ENCODE peak calls at places on chromosomes 5 and 9, in nine cellular contexts. Y is iris pigment epithelial cell; V is NCI-H1048; I is activated CD8-positive, alpha-beta memory T cell treated with anti-CD3 and anti-CD28 coated beads for 48 hours; S is dermis blood vessel endothelial cell; N is NCI-H345; L is cardiac fibroblast; R is head of caudate nucleus; H is T-helper 17 cell. T is an unnamed sample.

GRCh38 chr9:81620009-81620405 is 69.3 kb downstream of the TLE1 start:
- DNase-seq in Y (no peak), V (no peak), I (no peak), S (peak), N (no peak), L (no peak), R (no peak), H (no peak), T (no peak)

GRCh38 chr9:128091144-128091543 is 23.1 kb downstream of the SLC25A25 start:
- DNase-seq in Y (peak), V (no peak), I (no peak), S (no peak), N (no peak), L (peak), R (peak), H (no peak), T (no peak)

GRCh38 chr5:149358294-149358651 is 427 bp downstream of the PCYOX1L start:
- DNase-seq in Y (peak), V (no peak), I (no peak), S (peak), N (peak), L (no peak), R (peak), H (no peak), T (peak)

GRCh38 chr5:102579379-102579778 is 80.6 kb upstream of the SLCO6A1 start:
- DNase-seq in Y (no peak), V (no peak), I (no peak), S (no peak), N (no peak), L (no peak), R (no peak), H (no peak), T (no peak)

GRCh38 chr9:82332018-82332773 is 343.6 kb downstream of the SPATA31D1 start:
- DNase-seq in Y (peak), V (no peak), I (no peak), S (no peak), N (no peak), L (peak), R (peak), H (no peak), T (no peak)

GRCh38 chr5:83665631-83666030 is 55.0 kb downstream of the HAPLN1 start:
- DNase-seq in Y (no peak), V (no peak), I (no peak), S (no peak), N (no peak), L (no peak), R (no peak), H (no peak), T (no peak)

GRCh38 chr9:3948826-3949578 is 350.9 kb downstream of the GLIS3 start:
- DNase-seq in Y (peak), V (no peak), I (no peak), S (no peak), N (no peak), L (peak), R (no peak), H (no peak), T (no peak)

GRCh38 chr9:123339666-123340414 is 16.2 kb upstream of the CRB2 start:
- DNase-seq in Y (peak), V (no peak), I (peak), S (peak), N (no peak), L (peak), R (peak), H (no peak), T (no peak)

GRCh38 chr9:26346942-26347477 is 545.6 kb downstream of the CAAP1 start:
- DNase-seq in Y (no peak), V (no peak), I (no peak), S (no peak), N (no peak), L (no peak), R (no peak), H (no peak), T (no peak)

GRCh38 chr9:38527507-38527906 is 92.9 kb downstream of the ANKRD18A start:
- DNase-seq in Y (no peak), V (no peak), I (no peak), S (no peak), N (no peak), L (no peak), R (no peak), H (no peak), T (no peak)

GRCh38 chr9:137297966-137298365 is 4.1 kb downstream of the NRARP start:
- DNase-seq in Y (no peak), V (no peak), I (no peak), S (peak), N (no peak), L (no peak), R (no peak), H (no peak), T (no peak)

GRCh38 chr5:179304466-179304865 is 40.8 kb downstream of the ADAMTS2 start:
- DNase-seq in Y (peak), V (no peak), I (no peak), S (no peak), N (no peak), L (peak), R (no peak), H (no peak), T (no peak)

GRCh38 chr5:80069918-80070318 is 34.8 kb downstream of the THBS4 start:
- DNase-seq in Y (no peak), V (no peak), I (no peak), S (no peak), N (no peak), L (no peak), R (no peak), H (no peak), T (no peak)

GRCh38 chr5:220008-220407 is 1.9 kb downstream of the SDHA start:
- DNase-seq in Y (no peak), V (no peak), I (no peak), S (peak), N (no peak), L (peak), R (no peak), H (no peak), T (no peak)

GRCh38 chr5:114363837-114364236 is 2.0 kb downstream of the KCNN2 start:
- DNase-seq in Y (no peak), V (no peak), I (no peak), S (no peak), N (no peak), L (no peak), R (peak), H (no peak), T (no peak)

GRCh38 chr9:124285903-124286291 is 28.1 kb downstream of the NEK6 start:
- DNase-seq in Y (peak), V (no peak), I (peak), S (peak), N (no peak), L (peak), R (peak), H (no peak), T (no peak)

GRCh38 chr5:81747030-81747429 is 3.9 kb downstream of the SSBP2 start:
- DNase-seq in Y (no peak), V (no peak), I (no peak), S (no peak), N (no peak), L (no peak), R (no peak), H (no peak), T (no peak)

GRCh38 chr9:101477736-101478135 is 42.2 kb upstream of the ALDOB start:
- DNase-seq in Y (peak), V (no peak), I (no peak), S (peak), N (no peak), L (peak), R (no peak), H (no peak), T (no peak)

GRCh38 chr9:5838884-5839571 is 6.1 kb upstream of the ERMP1 start:
- DNase-seq in Y (peak), V (no peak), I (no peak), S (peak), N (peak), L (peak), R (no peak), H (no peak), T (no peak)

GRCh38 chr5:1538276-1538675 is 14.5 kb upstream of the LPCAT1 start:
- DNase-seq in Y (no peak), V (no peak), I (no peak), S (no peak), N (no peak), L (no peak), R (no peak), H (no peak), T (no peak)

GRCh38 chr9:129241725-129242124 is 63.7 kb upstream of the IER5L start:
- DNase-seq in Y (no peak), V (no peak), I (no peak), S (no peak), N (no peak), L (no peak), R (no peak), H (no peak), T (no peak)

GRCh38 chr9:94946256-94946655 is 219.8 kb downstream of the AOPEP start:
- DNase-seq in Y (no peak), V (no peak), I (no peak), S (no peak), N (no peak), L (no peak), R (no peak), H (no peak), T (no peak)

GRCh38 chr5:147854331-147854730 is 22.9 kb upstream of the SPINK1 start:
- DNase-seq in Y (no peak), V (no peak), I (no peak), S (no peak), N (no peak), L (no peak), R (no peak), H (no peak), T (no peak)

GRCh38 chr5:176151286-176151685 is 86.9 kb upstream of the SIMC1 start:
- DNase-seq in Y (peak), V (no peak), I (no peak), S (no peak), N (no peak), L (peak), R (no peak), H (no peak), T (no peak)

GRCh38 chr5:150502106-150502505 is 5.8 kb upstream of the NDST1 start:
- DNase-seq in Y (no peak), V (no peak), I (no peak), S (no peak), N (no peak), L (no peak), R (peak), H (no peak), T (no peak)

GRCh38 chr5:178569485-178569884 is 20.7 kb downstream of the COL23A1 start:
- DNase-seq in Y (peak), V (no peak), I (no peak), S (no peak), N (no peak), L (no peak), R (no peak), H (no peak), T (no peak)

GRCh38 chr9:113519401-113520108 is 56.0 kb downstream of the RGS3 start:
- DNase-seq in Y (no peak), V (no peak), I (no peak), S (peak), N (no peak), L (peak), R (no peak), H (no peak), T (no peak)

GRCh38 chr5:125410501-125411162 is 664.2 kb upstream of the ZNF608 start:
- DNase-seq in Y (peak), V (peak), I (no peak), S (peak), N (no peak), L (peak), R (no peak), H (no peak), T (no peak)

GRCh38 chr5:95029569-95030366 is 255.1 kb downstream of the MCTP1 start:
- DNase-seq in Y (peak), V (no peak), I (no peak), S (peak), N (no peak), L (no peak), R (no peak), H (no peak), T (no peak)

GRCh38 chr5:120740989-120741388 is 276.9 kb downstream of the PRR16 start:
- DNase-seq in Y (no peak), V (no peak), I (no peak), S (no peak), N (no peak), L (no peak), R (no peak), H (no peak), T (no peak)

GRCh38 chr5:60102961-60103683 is 209.6 kb upstream of the PDE4D start:
- DNase-seq in Y (peak), V (no peak), I (no peak), S (no peak), N (no peak), L (peak), R (peak), H (no peak), T (no peak)

GRCh38 chr5:138999674-139000073 is 124.5 kb upstream of the LRRTM2 start:
- DNase-seq in Y (no peak), V (no peak), I (no peak), S (no peak), N (no peak), L (no peak), R (no peak), H (no peak), T (no peak)

GRCh38 chr5:90473321-90474234 is 993 bp downstream of the MBLAC2 start:
- DNase-seq in Y (peak), V (no peak), I (peak), S (peak), N (peak), L (peak), R (peak), H (no peak), T (peak)

GRCh38 chr5:32098806-32099435 is 75.2 kb downstream of the GOLPH3 start:
- DNase-seq in Y (no peak), V (no peak), I (no peak), S (peak), N (no peak), L (no peak), R (no peak), H (no peak), T (no peak)

GRCh38 chr5:112776301-112776856 is 38.7 kb downstream of the APC start:
- DNase-seq in Y (peak), V (no peak), I (no peak), S (no peak), N (no peak), L (peak), R (no peak), H (no peak), T (no peak)

GRCh38 chr9:130276121-130276520 is 10.6 kb downstream of the HMCN2 start:
- DNase-seq in Y (peak), V (no peak), I (no peak), S (no peak), N (no peak), L (peak), R (no peak), H (no peak), T (no peak)

GRCh38 chr5:126098330-126099017 is 324.7 kb upstream of the GRAMD2B start:
- DNase-seq in Y (peak), V (no peak), I (no peak), S (no peak), N (no peak), L (peak), R (no peak), H (no peak), T (no peak)

GRCh38 chr5:62149894-62150293 is 156.1 kb upstream of the KIF2A start:
- DNase-seq in Y (no peak), V (no peak), I (no peak), S (no peak), N (no peak), L (no peak), R (no peak), H (no peak), T (no peak)

T was measured in T-helper 1 cell.